ENCODE peak calls at places on chromosome 9, in five cellular contexts. H is foreskin fibroblast, G is stomach, L is neural crest cell, Y is NB4. Z is an unnamed sample.

GRCh38 chr9:109497193-109498165 is 628 bp downstream of the PTPN3 start:
- DNase-seq in H (no peak), G (no peak), L (no peak), Y (no peak), Z (no peak)

GRCh38 chr9:137030528-137030927 is 1.4 kb downstream of the FUT7 start:
- DNase-seq in H (no peak), G (peak), L (no peak), Y (peak), Z (no peak)

GRCh38 chr9:76610009-76610352 is 151.0 kb downstream of the GCNT1 start:
- DNase-seq in H (peak), G (peak), L (no peak), Y (no peak), Z (no peak)

GRCh38 chr9:37377688-37378612 is 44.5 kb upstream of the GRHPR start:
- DNase-seq in H (no peak), G (no peak), L (no peak), Y (no peak), Z (peak)

GRCh38 chr9:123399803-123400378 is 43.9 kb downstream of the CRB2 start:
- DNase-seq in H (no peak), G (no peak), L (peak), Y (peak), Z (peak)

GRCh38 chr9:130196643-130197042 is 24.4 kb downstream of the NCS1 start:
- DNase-seq in H (no peak), G (peak), L (no peak), Y (no peak), Z (no peak)

GRCh38 chr9:133914483-133915342 is 77.4 kb downstream of the VAV2 start:
- DNase-seq in H (no peak), G (no peak), L (no peak), Y (no peak), Z (no peak)

GRCh38 chr9:112503170-112503569 is 16.5 kb downstream of the KIAA1958 start:
- DNase-seq in H (no peak), G (peak), L (no peak), Y (no peak), Z (no peak)

GRCh38 chr9:78303377-78304062 is 6.6 kb downstream of the PSAT1 start:
- DNase-seq in H (no peak), G (no peak), L (no peak), Y (no peak), Z (no peak)

GRCh38 chr9:20684865-20685696 is 1.0 kb downstream of the FOCAD start:
- DNase-seq in H (peak), G (no peak), L (no peak), Y (peak), Z (peak)

GRCh38 chr9:123561055-123561454 is 205.1 kb downstream of the CRB2 start:
- DNase-seq in H (no peak), G (no peak), L (no peak), Y (no peak), Z (no peak)

GRCh38 chr9:37994639-37995347 is 74.2 kb downstream of the SHB start:
- DNase-seq in H (peak), G (peak), L (no peak), Y (peak), Z (peak)

GRCh38 chr9:34723141-34723540 is 13.2 kb upstream of the CCL21 start:
- DNase-seq in H (no peak), G (no peak), L (no peak), Y (no peak), Z (no peak)

GRCh38 chr9:101184813-101185278 is 156.3 kb downstream of the PLPPR1 start:
- DNase-seq in H (no peak), G (no peak), L (no peak), Y (no peak), Z (no peak)

GRCh38 chr9:99299214-99300102 is 77.4 kb downstream of the SEC61B start:
- DNase-seq in H (peak), G (no peak), L (no peak), Y (peak), Z (peak)

GRCh38 chr9:131391504-131391903 is 2.4 kb upstream of the PRRC2B start:
- DNase-seq in H (no peak), G (no peak), L (no peak), Y (no peak), Z (no peak)

GRCh38 chr9:70470050-70471015 is 55.9 kb upstream of the KLF9 start:
- DNase-seq in H (no peak), G (peak), L (no peak), Y (no peak), Z (no peak)

GRCh38 chr9:137739371-137739915 is 120.6 kb downstream of the EHMT1 start:
- DNase-seq in H (no peak), G (no peak), L (no peak), Y (no peak), Z (no peak)

GRCh38 chr9:111056554-111056953 is 18.3 kb upstream of the LPAR1 start:
- DNase-seq in H (peak), G (no peak), L (no peak), Y (no peak), Z (no peak)

DNA sequence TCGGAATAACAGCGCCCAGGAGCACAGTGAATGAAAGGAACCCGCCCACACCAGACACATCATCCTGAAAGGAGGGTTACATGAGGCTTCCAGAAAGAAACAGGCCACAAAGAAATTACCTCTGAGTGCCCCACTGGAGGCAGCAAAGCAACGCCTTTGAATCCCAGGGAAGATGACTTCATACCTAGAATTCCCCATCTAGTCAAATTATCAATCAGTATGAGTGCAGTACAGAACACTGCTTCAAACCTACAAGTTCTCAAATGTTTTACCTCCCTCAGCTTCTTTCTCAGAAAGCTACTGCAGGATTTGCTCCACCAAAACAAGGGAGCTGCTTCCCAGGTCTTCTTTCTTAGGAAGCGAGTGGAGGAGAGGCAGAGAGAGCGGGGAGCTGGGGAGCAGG is 87.2 kb downstream of the SEMA4D start:
- DNase-seq in H (no peak), G (no peak), L (no peak), Y (no peak), Z (peak)
- TF ChIP-seq CTCF in H (no peak), G (no peak), L (no peak), Y (no peak), Z (peak)

GRCh38 chr9:105150991-105151685 is 93.3 kb upstream of the SLC44A1 start:
- DNase-seq in H (no peak), G (no peak), L (no peak), Y (no peak), Z (peak)

GRCh38 chr9:105151686-105151995 is 92.8 kb upstream of the SLC44A1 start:
- DNase-seq in H (no peak), G (no peak), L (no peak), Y (no peak), Z (no peak)

GRCh38 chr9:105146677-105147076 is 97.8 kb upstream of the SLC44A1 start:
- DNase-seq in H (no peak), G (no peak), L (no peak), Y (no peak), Z (no peak)

GRCh38 chr9:105147095-105147871 is 97.2 kb upstream of the SLC44A1 start:
- DNase-seq in H (no peak), G (no peak), L (no peak), Y (no peak), Z (no peak)

GRCh38 chr9:105148328-105149006 is 96.0 kb upstream of the SLC44A1 start:
- DNase-seq in H (no peak), G (no peak), L (no peak), Y (peak), Z (no peak)
- TF ChIP-seq CTCF in H (no peak), G (no peak), L (no peak), Y (peak), Z (no peak)

DNA sequence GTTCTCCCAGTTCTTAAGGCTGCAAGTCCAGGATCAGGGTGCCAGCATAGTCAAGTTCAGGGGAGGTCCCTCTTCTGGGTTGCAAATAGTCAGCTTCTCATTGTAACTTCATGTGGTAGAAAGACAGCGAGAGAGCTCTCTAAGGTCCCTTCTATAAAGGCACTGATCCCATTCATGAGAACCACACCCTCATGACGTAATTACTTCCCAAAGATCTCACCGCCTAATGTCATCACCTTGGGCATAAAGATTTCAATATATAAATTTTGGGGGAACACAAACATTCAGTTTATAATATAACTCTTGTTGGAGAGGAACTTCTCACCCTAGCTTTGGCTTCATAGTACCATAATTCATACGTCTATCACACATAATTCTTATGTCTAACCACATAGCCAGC is 203.9 kb upstream of the VLDLR start:
- DNase-seq in H (no peak), G (no peak), L (no peak), Y (no peak), Z (no peak)
- TF ChIP-seq CTCF in H (no peak), G (no peak), L (no peak), Y (no peak), Z (no peak)

DNA sequence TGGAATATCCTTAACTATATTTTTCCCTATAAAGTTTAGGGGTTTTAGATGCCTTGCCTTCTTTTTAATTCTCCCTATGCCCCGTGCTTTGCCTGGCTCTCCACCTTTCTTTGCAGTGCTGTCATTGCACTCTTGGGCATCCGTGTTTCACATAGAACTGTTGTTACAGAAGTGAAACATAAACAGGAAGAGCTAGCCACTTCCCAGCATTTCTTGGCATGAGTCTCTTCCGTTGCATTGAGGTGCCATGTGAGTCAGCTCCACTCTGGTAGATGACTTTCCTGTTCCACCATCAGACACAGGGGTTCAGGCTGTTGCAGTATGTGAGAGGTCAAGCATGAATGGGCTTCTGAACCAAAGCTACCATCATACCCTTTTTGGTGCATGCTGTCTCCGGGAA is 73.4 kb downstream of the ANGPTL2 start:
- DNase-seq in H (peak), G (peak), L (no peak), Y (peak), Z (peak)
- TF ChIP-seq CTCF in H (peak), G (no peak), L (no peak), Y (no peak), Z (no peak)

Z was measured in GM13977.